ENCODE peak calls at places on chromosomes 1 and 21, in eight cellular contexts. N is right lobe of liver, O is kidney, K is PC-9, C is A549, Y is T-helper 17 cell, I is ascending aorta, X is uterus. M is an unnamed sample. For H3K9me3, the result is how much of the 10 kb centered on the place peaks cover.

GRCh38 chr1:58928514-58928913 is 144.7 kb upstream of the JUN start:
- DNase-seq in X (no peak), Y (no peak), I (no peak), O (no peak), N (no peak), K (peak), C (peak), M (no peak)

GRCh38 chr1:184499626-184500025 is 112.8 kb downstream of the C1orf21 start:
- DNase-seq in I (no peak), Y (no peak), O (no peak), N (no peak), X (no peak), K (no peak), C (no peak), M (no peak)

GRCh38 chr21:37914211-37914900 is 1.9 kb downstream of the KCNJ6 start:
- DNase-seq in O (no peak), N (no peak), X (no peak), Y (no peak), C (no peak), I (no peak), K (no peak), M (no peak)

GRCh38 chr1:32954183-32954582 is 10.4 kb downstream of the RNF19B start:
- DNase-seq in X (no peak), K (no peak), Y (no peak), I (no peak), C (no peak), O (no peak), N (no peak), M (peak)

GRCh38 chr1:40257313-40257687 is 736 bp upstream of the ZMPSTE24 start:
- DNase-seq in K (no peak), I (no peak), O (no peak), X (no peak), Y (no peak), C (no peak), N (no peak), M (no peak)

GRCh38 chr21:31647650-31648049 is 11.8 kb upstream of the SOD1 start:
- DNase-seq in K (no peak), I (no peak), Y (no peak), O (no peak), C (no peak), X (no peak), N (no peak), M (no peak)

GRCh38 chr1:236269439-236269838 is 12.3 kb downstream of the ERO1B start:
- DNase-seq in Y (no peak), I (no peak), K (no peak), C (no peak), X (no peak), O (no peak), N (no peak), M (no peak)

GRCh38 chr1:218983848-218984247 is 189.8 kb upstream of the LYPLAL1 start:
- DNase-seq in N (no peak), K (no peak), O (no peak), C (peak), I (no peak), X (no peak), Y (no peak), M (no peak)

GRCh38 chr1:154765970-154766369 is 104.1 kb downstream of the KCNN3 start:
- DNase-seq in C (peak), Y (no peak), I (no peak), O (no peak), N (no peak), K (peak), X (peak), M (no peak)

GRCh38 chr1:66758247-66758755 is 6.0 kb downstream of the DYNLT5 start:
- DNase-seq in Y (no peak), I (no peak), N (no peak), C (no peak), K (no peak), X (no peak), O (no peak), M (no peak)

GRCh38 chr1:178232949-178233348 is 139.0 kb downstream of the RASAL2 start:
- DNase-seq in O (no peak), C (no peak), Y (no peak), K (no peak), N (no peak), I (no peak), X (no peak), M (no peak)

GRCh38 chr21:14581902-14582457 is 35.9 kb upstream of the SAMSN1 start:
- DNase-seq in Y (no peak), K (no peak), N (no peak), X (no peak), I (no peak), C (no peak), O (no peak), M (no peak)

GRCh38 chr1:67987046-67987799 is 63.2 kb downstream of the DIRAS3 start:
- DNase-seq in N (no peak), Y (no peak), O (no peak), C (peak), I (no peak), K (no peak), X (peak), M (peak)

GRCh38 chr1:210905944-210906453 is 227.9 kb downstream of the KCNH1 start:
- DNase-seq in K (no peak), X (no peak), N (no peak), I (no peak), O (no peak), Y (no peak), C (no peak), M (no peak)

GRCh38 chr1:7250176-7250575 is 464.9 kb downstream of the CAMTA1 start:
- DNase-seq in X (no peak), O (no peak), C (no peak), I (no peak), Y (no peak), K (no peak), N (no peak), M (no peak)

GRCh38 chr1:40256401-40257084 is 1.5 kb upstream of the ZMPSTE24 start:
- DNase-seq in X (no peak), K (no peak), O (no peak), I (no peak), N (no peak), Y (no peak), C (no peak), M (no peak)

GRCh38 chr1:168506204-168506819 is 37.5 kb downstream of the XCL2 start:
- DNase-seq in K (no peak), N (no peak), I (no peak), O (no peak), X (no peak), Y (no peak), C (no peak), M (no peak)

GRCh38 chr1:17347769-17348592 is 24.0 kb upstream of the PADI6 start:
- DNase-seq in K (peak), I (no peak), Y (no peak), N (peak), C (peak), O (no peak), X (no peak), M (no peak)

GRCh38 chr1:220182656-220183055 is 88.7 kb downstream of the IARS2 start:
- DNase-seq in C (no peak), Y (no peak), O (no peak), N (no peak), I (no peak), X (no peak), K (no peak), M (no peak)

GRCh38 chr1:93717639-93718038 is 36.0 kb upstream of the BCAR3 start:
- DNase-seq in N (no peak), K (no peak), O (no peak), Y (no peak), I (no peak), C (no peak), X (no peak), M (no peak)

GRCh38 chr1:222097646-222098045 is 355.8 kb upstream of the DUSP10 start:
- DNase-seq in O (no peak), C (no peak), I (no peak), N (no peak), Y (no peak), K (peak), X (no peak), M (no peak)

GRCh38 chr1:19418503-19418971 is 66.8 kb downstream of the CAPZB start:
- DNase-seq in C (no peak), O (no peak), X (no peak), N (no peak), I (no peak), K (no peak), Y (no peak), M (no peak)

GRCh38 chr1:58823481-58824010 is 39.7 kb upstream of the JUN start:
- DNase-seq in X (no peak), C (peak), I (no peak), K (peak), Y (no peak), O (no peak), N (no peak), M (peak)

GRCh38 chr21:34630536-34631143 is 15.7 kb upstream of the RCAN1 start:
- DNase-seq in N (no peak), O (no peak), I (no peak), Y (no peak), K (peak), X (no peak), C (peak), M (no peak)

GRCh38 chr1:196527941-196528340 is 80.3 kb downstream of the KCNT2 start:
- DNase-seq in I (no peak), Y (no peak), O (no peak), K (no peak), X (no peak), N (no peak), C (no peak), M (no peak)

GRCh38 chr1:55445416-55445815 is 230.3 kb upstream of the USP24 start:
- DNase-seq in K (no peak), Y (no peak), I (no peak), N (no peak), O (no peak), C (no peak), X (no peak), M (no peak)

GRCh38 chr1:36224537-36225297 is 474 bp downstream of the THRAP3 start:
- DNase-seq in K (no peak), Y (no peak), O (peak), N (peak), I (peak), C (peak), X (no peak), M (peak)

GRCh38 chr21:46366561-46366960 is 42.6 kb downstream of the PCNT start:
- DNase-seq in N (no peak), Y (no peak), X (no peak), K (no peak), C (no peak), O (no peak), I (no peak), M (no peak)

DNA sequence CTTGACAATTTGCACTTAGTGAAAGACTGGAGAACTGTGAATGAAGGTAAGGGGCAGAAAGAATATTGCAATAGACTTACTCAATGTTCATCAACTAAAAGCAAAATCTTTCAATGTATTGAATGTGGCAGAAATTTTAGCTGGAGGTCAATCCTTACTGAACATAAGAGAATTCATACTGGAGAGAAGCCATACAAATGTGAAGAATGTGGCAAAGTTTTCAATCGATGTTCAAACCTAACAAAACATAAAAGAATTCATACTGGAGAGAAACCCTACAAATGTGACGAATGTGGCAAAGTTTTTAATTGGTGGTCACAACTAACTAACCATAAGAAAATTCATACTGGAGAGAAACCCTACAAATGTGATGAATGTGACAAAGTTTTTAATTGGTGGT is 80.7 kb downstream of the JMJD4 start:
- DNase-seq in O (no peak), C (no peak), K (no peak), X (no peak), Y (no peak), N (no peak), I (no peak), M (no peak)
- H3K9me3 ChIP-seq in O (half or more), C (half or more), K (half or more), X (half or more), Y (half or more), N (under half), I (half or more), M (under half)

GRCh38 chr1:2913091-2913490 is 108.2 kb upstream of the ACTRT2 start:
- DNase-seq in Y (no peak), N (no peak), X (no peak), K (no peak), I (no peak), C (no peak), O (no peak), M (no peak)

GRCh38 chr1:2911391-2912178 is 109.7 kb upstream of the ACTRT2 start:
- DNase-seq in I (no peak), K (no peak), Y (no peak), N (no peak), X (no peak), O (no peak), C (no peak), M (no peak)

GRCh38 chr1:2910211-2910610 is 108.7 kb upstream of the TTC34 start:
- DNase-seq in K (no peak), C (no peak), N (no peak), I (no peak), O (no peak), X (no peak), Y (no peak), M (no peak)

GRCh38 chr1:2914702-2915101 is 106.6 kb upstream of the ACTRT2 start:
- DNase-seq in N (no peak), C (no peak), O (no peak), X (no peak), I (no peak), K (no peak), Y (no peak), M (no peak)

DNA sequence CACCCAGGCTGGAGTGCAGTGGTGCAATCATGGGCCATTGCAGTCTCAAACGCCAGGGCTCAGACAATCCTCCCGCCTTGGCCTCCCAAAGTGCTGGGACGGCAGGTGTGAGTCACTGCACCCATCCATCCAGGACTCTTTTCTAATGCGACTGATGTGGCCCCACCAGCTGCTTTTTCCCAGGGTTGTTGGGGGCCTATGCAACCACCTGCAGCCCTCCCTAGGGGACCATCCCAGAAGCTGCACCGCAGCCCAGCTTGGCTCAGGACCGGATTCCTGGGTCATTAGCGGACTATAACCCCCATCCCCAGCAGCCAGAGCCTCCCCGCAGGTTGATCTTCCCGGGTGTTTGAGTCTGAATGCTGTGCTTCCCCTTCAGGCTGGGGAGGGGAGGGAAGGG is 108.8 kb upstream of the ACTRT2 start:
- DNase-seq in N (no peak), C (no peak), I (no peak), Y (no peak), O (no peak), X (no peak), K (no peak), M (no peak)
- H3K9me3 ChIP-seq in N (under half), C (under half), I (under half), Y (under half), O (under half), X (under half), K (under half), M (under half)

DNA sequence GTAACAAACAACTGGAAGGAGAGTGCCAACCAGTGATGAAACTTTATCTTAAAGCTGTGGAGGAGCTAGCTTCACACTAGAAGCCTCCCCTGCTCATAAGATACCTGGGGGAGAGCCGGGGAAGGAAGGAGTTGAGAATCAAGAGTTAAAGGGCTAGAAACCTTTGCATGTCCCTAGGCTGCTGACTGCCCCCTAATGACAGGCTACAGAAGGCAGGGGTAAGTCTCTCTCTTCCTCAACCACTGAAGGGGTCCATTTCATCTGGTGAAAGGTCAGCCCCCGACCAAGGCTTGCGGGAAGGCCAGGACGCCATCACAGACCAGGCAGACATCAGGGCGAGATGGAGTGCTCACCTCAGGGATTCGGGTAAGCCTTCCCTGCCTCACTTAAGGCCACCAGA is 65.6 kb upstream of the GRHL3 start:
- DNase-seq in N (no peak), Y (no peak), K (no peak), I (no peak), C (no peak), X (no peak), O (no peak), M (no peak)
- H3K9me3 ChIP-seq in N (under half), Y (under half), K (under half), I (under half), C (under half), X (under half), O (under half), M (under half)

GRCh38 chr1:238364214-238364892 is 473.6 kb upstream of the ZP4 start:
- DNase-seq in N (no peak), I (no peak), X (no peak), O (no peak), C (no peak), Y (no peak), K (no peak), M (no peak)

GRCh38 chr1:238360474-238360873 is 469.8 kb upstream of the ZP4 start:
- DNase-seq in K (no peak), C (no peak), O (no peak), X (no peak), N (no peak), Y (no peak), I (no peak), M (no peak)
- H3K9me3 ChIP-seq in K (under half), C (under half), O (under half), X (under half), N (under half), Y (under half), I (under half), M (under half)

GRCh38 chr1:49085079-49085478 is 308.4 kb upstream of the BEND5 start:
- DNase-seq in I (no peak), Y (no peak), N (no peak), X (no peak), O (no peak), K (no peak), C (no peak), M (no peak)
- H3K9me3 ChIP-seq in I (under half), Y (under half), N (under half), X (under half), O (under half), K (under half), C (under half), M (under half)

GRCh38 chr21:8993284-8993942 is 1528.0 kb upstream of the TPTE start:
- DNase-seq in C (peak), I (no peak), X (no peak), Y (no peak), N (no peak), K (no peak), O (no peak), M (no peak)
- H3K9me3 ChIP-seq in C (under half), I (under half), X (under half), Y (under half), N (under half), K (under half), O (under half), M (under half)

DNA sequence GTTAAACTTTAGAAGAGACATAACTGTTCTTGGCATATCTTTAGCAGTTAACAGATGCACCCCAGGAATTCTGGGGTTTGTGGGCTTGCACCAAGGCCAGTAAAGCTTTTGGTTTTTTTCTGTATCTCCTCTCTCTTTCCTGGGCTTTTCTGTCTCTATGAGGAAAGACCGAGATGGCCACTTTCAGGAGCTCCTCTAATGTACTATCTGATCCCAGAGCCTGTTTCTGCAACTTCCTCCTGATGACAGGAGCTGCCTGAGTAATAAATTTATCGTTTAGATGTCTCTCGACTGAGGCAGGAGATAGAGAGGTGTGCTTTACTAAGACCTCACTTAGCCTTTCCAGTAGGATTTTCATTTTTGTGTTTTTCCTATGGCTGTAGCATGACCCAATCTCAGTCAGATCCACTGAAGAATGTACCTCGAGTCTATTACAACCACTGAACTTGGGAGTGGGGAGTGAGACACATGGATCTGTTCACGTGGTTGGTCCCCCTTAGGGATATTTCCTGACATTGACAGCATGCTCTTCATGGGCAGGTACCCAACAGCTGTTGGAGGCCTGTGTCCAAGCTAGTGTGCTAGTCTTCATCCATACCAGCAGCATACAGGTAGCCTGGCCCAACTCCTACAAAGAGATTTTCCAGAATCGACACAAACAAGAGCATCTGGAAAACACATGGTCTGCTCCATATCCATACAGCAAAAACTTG is 34.4 kb upstream of the HSD3B1 start:
- DNase-seq in C (no peak), O (no peak), N (no peak), I (no peak), Y (no peak), X (no peak), K (no peak), M (no peak)
- H3K9me3 ChIP-seq in C (under half), O (under half), N (under half), I (under half), Y (under half), X (under half), K (under half), M (under half)

GRCh38 chr1:51325391-51325790 is 5.0 kb downstream of the TTC39A start:
- DNase-seq in X (no peak), K (no peak), I (no peak), O (no peak), C (no peak), N (no peak), Y (no peak), M (no peak)
- H3K9me3 ChIP-seq in X (under half), K (under half), I (under half), O (under half), C (under half), N (under half), Y (under half), M (under half)

GRCh38 chr1:5739561-5740078 is 252.6 kb downstream of the NPHP4 start:
- DNase-seq in C (no peak), N (peak), I (no peak), K (no peak), X (no peak), Y (no peak), O (no peak), M (no peak)
- H3K9me3 ChIP-seq in C (under half), N (under half), I (under half), K (under half), X (under half), Y (under half), O (under half), M (under half)

DNA sequence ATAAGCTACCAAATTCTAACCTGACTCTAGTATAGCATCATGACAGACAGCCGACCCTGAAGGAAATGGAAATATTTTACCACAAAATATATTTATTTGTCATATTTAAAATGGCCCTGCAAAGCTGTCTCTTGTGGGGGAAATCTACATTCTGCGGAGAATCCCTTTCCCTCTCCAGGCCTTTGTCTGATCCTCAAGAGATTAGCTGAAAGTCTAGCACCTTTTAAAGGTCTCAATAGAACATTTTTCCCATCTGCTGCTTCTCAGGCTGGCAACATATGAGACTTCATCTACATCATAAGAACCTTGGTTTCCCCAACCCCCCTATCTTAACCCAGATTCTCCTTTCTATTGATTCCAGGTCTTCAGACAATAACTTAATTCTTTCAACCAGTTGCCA is 1.7 kb upstream of the OR11L1 start:
- DNase-seq in X (no peak), Y (no peak), C (no peak), N (no peak), O (no peak), I (no peak), K (no peak), M (no peak)
- H3K9me3 ChIP-seq in X (under half), Y (under half), C (under half), N (under half), O (under half), I (under half), K (under half), M (under half)